ENCODE peak calls at places on chromosomes 2 and 18, in five cellular contexts. M is A549, K is IMR-90, L is K562, Y is SK-N-SH. H is an unnamed sample.
A peak's percentile ranks its signal among the peaks of the same experiment; 100 is the strongest.

GRCh38 chr18:1806884-1807615 is 764.3 kb downstream of the METTL4 start:
- DNase-seq in M (no peak), K (no peak), L (no peak), Y (no peak), H (no peak)

GRCh38 chr2:17813742-17814458 is 2.4 kb upstream of the MSGN1 start:
- DNase-seq in M (no peak), K (no peak), L (no peak), Y (no peak), H (peak; percentile 82)

GRCh38 chr2:55416826-55417568 is 2.7 kb downstream of the CCDC88A start:
- DNase-seq in M (no peak), K (no peak), L (no peak), Y (no peak), H (no peak)

GRCh38 chr2:1855150-1855549 is 110.8 kb upstream of the PXDN start:
- DNase-seq in M (no peak), K (no peak), L (no peak), Y (peak; percentile 91), H (no peak)

GRCh38 chr2:195675783-195676427 is 18.9 kb downstream of the SLC39A10 start:
- DNase-seq in M (no peak), K (no peak), L (no peak), Y (no peak), H (no peak)

GRCh38 chr2:31011565-31011964 is 126.7 kb downstream of the GALNT14 start:
- DNase-seq in M (no peak), K (no peak), L (no peak), Y (no peak), H (no peak)

GRCh38 chr18:76491436-76491800 is 3.6 kb downstream of the ZNF516 start:
- DNase-seq in M (peak; percentile 53), K (peak; percentile 68), L (peak; percentile 21), Y (peak; percentile 81), H (no peak)

GRCh38 chr2:66430195-66430905 is 4.6 kb upstream of the MEIS1 start:
- DNase-seq in M (no peak), K (no peak), L (no peak), Y (no peak), H (no peak)

GRCh38 chr2:217998926-217999633 is 3.7 kb downstream of the TNS1 start:
- DNase-seq in M (no peak), K (no peak), L (no peak), Y (no peak), H (no peak)

GRCh38 chr18:32956591-32957310 is 183.9 kb upstream of the KLHL14 start:
- DNase-seq in M (no peak), K (peak; percentile 18), L (no peak), Y (peak; percentile 7), H (no peak)

GRCh38 chr18:63249781-63250180 is 69.8 kb downstream of the BCL2 start:
- DNase-seq in M (no peak), K (no peak), L (no peak), Y (no peak), H (no peak)

GRCh38 chr2:173851256-173851655 is 113.9 kb downstream of the SP3 start:
- DNase-seq in M (no peak), K (no peak), L (no peak), Y (peak; percentile 12), H (no peak)

GRCh38 chr2:26187537-26188104 is 14.7 kb downstream of the GAREM2 start:
- DNase-seq in M (no peak), K (no peak), L (no peak), Y (peak; percentile 26), H (no peak)

GRCh38 chr18:43789234-43790000 is 512.1 kb upstream of the SYT4 start:
- DNase-seq in M (no peak), K (no peak), L (no peak), Y (peak; percentile 49), H (no peak)

GRCh38 chr2:170217778-170218251 is 39.9 kb downstream of the MYO3B start:
- DNase-seq in M (no peak), K (peak; percentile 87), L (no peak), Y (no peak), H (no peak)

GRCh38 chr2:126834006-126834659 is 64.6 kb upstream of the TEX51 start:
- DNase-seq in M (no peak), K (no peak), L (no peak), Y (no peak), H (no peak)

GRCh38 chr2:179455824-179456223 is 191.2 kb upstream of the SESTD1 start:
- DNase-seq in M (no peak), K (peak; percentile 34), L (no peak), Y (no peak), H (no peak)

GRCh38 chr2:85438291-85439110 is 20.0 kb downstream of the SH2D6 start:
- DNase-seq in M (no peak), K (no peak), L (no peak), Y (no peak), H (no peak)

GRCh38 chr2:54634564-54635511 is 88.6 kb upstream of the EML6 start:
- DNase-seq in M (peak; percentile 89), K (peak; percentile 84), L (no peak), Y (no peak), H (peak; percentile 93)

GRCh38 chr2:191155608-191156071 is 4.8 kb upstream of the STAT4 start:
- DNase-seq in M (peak; percentile 68), K (peak; percentile 70), L (peak; percentile 11), Y (peak; percentile 48), H (no peak)

GRCh38 chr18:50315100-50315871 is 27.8 kb upstream of the CXXC1 start:
- DNase-seq in M (no peak), K (no peak), L (no peak), Y (no peak), H (peak; percentile 97)

GRCh38 chr2:86048888-86049287 is 56.8 kb downstream of the POLR1A start:
- DNase-seq in M (no peak), K (no peak), L (no peak), Y (no peak), H (no peak)

GRCh38 chr2:162002623-162003200 is 71.3 kb downstream of the DPP4 start:
- DNase-seq in M (no peak), K (no peak), L (no peak), Y (no peak), H (no peak)

GRCh38 chr2:176091329-176092258 is 927 bp upstream of the HOXD13 start:
- DNase-seq in M (no peak), K (no peak), L (no peak), Y (no peak), H (no peak)

GRCh38 chr2:222319576-222320440 is 21.0 kb upstream of the PAX3 start:
- DNase-seq in M (peak; percentile 39), K (no peak), L (no peak), Y (peak; percentile 79), H (no peak)

GRCh38 chr2:183069174-183069573 is 9.4 kb upstream of the DUSP19 start:
- DNase-seq in M (no peak), K (no peak), L (no peak), Y (no peak), H (no peak)

GRCh38 chr2:183072177-183072576 is 6.4 kb upstream of the DUSP19 start:
- DNase-seq in M (no peak), K (no peak), L (no peak), Y (no peak), H (no peak)

GRCh38 chr2:183068561-183068960 is 10.0 kb upstream of the DUSP19 start:
- DNase-seq in M (no peak), K (no peak), L (no peak), Y (no peak), H (no peak)

GRCh38 chr2:183070942-183071844 is 7.4 kb upstream of the DUSP19 start:
- DNase-seq in M (peak; percentile 75), K (peak; percentile 43), L (no peak), Y (no peak), H (no peak)
- TF ChIP-seq CTCF in M (peak; percentile 51), K (peak; percentile 50), L (peak; percentile 66), Y (peak; percentile 33), H (no peak)

DNA sequence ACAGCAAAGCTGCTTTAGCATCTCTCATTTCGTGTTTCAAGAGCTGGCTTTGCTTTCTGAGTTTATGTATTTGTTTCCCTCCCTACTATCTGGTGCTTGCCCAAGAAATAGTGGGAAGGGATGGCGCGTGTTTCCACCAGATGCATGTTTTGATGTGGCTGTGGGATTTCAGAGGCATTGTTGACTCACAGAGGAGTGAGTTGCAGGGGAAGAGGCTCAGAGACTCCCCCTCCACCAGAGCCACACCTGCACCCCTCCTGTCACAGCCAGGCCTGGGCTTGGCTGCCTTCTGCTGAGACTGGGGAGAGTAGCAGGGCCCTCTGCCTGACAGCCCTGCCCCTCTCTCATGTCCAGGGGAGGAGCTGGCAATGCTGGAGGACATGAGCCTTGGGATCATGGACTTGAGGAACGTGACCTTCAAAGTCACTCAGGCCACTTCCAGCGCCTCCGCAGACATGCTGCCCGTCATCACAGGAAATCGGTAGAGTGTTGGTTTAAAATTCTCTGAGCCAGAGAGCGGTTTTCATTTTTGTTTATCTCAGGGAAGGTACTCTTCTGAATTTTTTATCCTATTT is 42.9 kb downstream of the COA5 start:
- DNase-seq in M (no peak), K (no peak), L (no peak), Y (no peak), H (no peak)
- TF ChIP-seq RFX5 in M (no peak), K (no peak), L (no peak), Y (no peak), H (no peak)

DNA sequence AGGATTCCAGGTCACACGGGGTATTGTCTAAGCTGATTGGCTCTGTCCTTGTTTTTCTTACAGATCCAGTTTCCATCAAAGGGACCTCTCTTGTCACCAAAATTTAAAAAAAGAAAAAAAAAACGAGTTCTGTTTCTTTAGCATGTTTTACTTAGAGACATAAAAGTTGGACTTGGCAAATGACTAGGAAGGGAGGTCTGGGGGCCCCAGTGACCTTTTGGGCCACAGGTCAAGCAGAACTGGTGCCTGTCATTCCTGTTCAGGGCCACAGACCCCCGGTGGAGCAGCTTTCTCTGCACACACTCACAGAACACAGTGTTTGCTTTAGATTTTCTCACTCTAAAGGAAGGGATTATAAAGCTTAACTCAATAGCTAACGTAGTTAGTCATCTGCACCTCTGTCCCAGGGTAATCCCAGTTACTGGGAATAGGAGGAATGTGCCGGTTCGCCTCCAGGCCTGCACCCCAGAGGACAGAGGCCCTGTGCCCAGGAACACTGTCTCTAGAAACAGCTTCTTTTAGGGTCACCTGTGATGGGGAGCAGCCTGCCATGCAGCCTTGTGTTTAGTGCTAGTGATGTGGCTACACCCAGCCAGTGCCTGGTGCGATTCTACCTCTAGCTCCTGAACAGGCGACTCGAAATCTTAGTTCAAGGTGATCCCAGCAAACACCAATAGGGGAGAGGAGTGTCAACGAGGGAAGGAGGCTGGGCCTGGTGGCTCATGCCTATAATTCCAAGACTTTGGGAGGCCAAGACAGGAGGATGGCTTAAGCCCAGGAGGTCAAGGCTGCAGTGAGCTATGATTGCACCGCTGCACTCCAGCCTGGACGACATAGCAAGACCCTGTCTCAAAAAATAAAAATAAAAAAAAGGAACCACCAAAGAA is 11.5 kb downstream of the SPATA3 start:
- DNase-seq in M (no peak), K (no peak), L (no peak), Y (no peak), H (no peak)
- TF ChIP-seq SMC3 in M (no peak), K (no peak), L (no peak), Y (no peak), H (no peak)

GRCh38 chr2:65261676-65262075 is 34.0 kb downstream of the ACTR2 start:
- DNase-seq in M (no peak), K (peak; percentile 23), L (no peak), Y (no peak), H (no peak)

GRCh38 chr2:65252640-65253039 is 25.0 kb downstream of the ACTR2 start:
- DNase-seq in M (no peak), K (no peak), L (no peak), Y (no peak), H (no peak)

DNA sequence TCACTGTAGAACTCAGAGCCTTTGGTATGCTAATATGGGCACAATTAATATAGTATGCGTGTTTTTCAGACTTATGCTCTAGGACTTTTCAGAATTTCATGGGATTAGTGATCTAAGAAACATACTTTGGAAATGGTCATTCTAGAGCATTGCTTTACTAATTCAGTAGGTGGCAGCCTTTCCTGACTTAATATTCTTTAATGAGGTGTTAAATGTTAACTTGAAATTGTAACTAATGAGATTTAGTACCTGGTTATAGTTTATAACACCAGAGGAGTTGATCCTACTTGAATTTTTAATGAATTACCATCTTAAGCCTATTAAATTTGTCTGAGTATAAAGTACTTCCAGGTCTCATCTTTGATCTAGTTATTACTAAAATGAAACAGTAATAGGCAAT is 28.5 kb downstream of the ACTR2 start:
- DNase-seq in M (no peak), K (no peak), L (no peak), Y (no peak), H (no peak)
- TF ChIP-seq CTCF in M (peak; percentile 52), K (peak; percentile 18), L (no peak), Y (peak; percentile 32), H (no peak)